ENCODE peak calls at places on chromosome 20, in four cellular contexts. R is H1, B is HepG2, E is GM12878. V is an unnamed sample.

GRCh38 chr20:52313335-52313963 is 121.9 kb upstream of the ZFP64 start:
- DNase-seq in R (no peak), B (peak; percentile 60), E (no peak), V (peak; percentile 32)

GRCh38 chr20:9331707-9332435 is 182.5 kb upstream of the LAMP5 start:
- DNase-seq in E (no peak), B (no peak), R (no peak), V (no peak)

GRCh38 chr20:53934421-53935352 is 135.7 kb downstream of the BCAS1 start:
- DNase-seq in B (no peak), R (no peak), E (no peak), V (no peak)

GRCh38 chr20:63054695-63055240 is 48.0 kb upstream of the BHLHE23 start:
- DNase-seq in E (no peak), B (no peak), R (no peak), V (no peak)

GRCh38 chr20:16518784-16519084 is 54.5 kb downstream of the KIF16B start:
- DNase-seq in R (no peak), E (no peak), B (no peak), V (no peak)

GRCh38 chr20:60653111-60653845 is 598.8 kb upstream of the CDH4 start:
- DNase-seq in B (no peak), E (no peak), R (no peak), V (no peak)

GRCh38 chr20:22471156-22471836 is 113.1 kb downstream of the FOXA2 start:
- DNase-seq in R (no peak), E (no peak), B (peak; percentile 72), V (no peak)

GRCh38 chr20:37988555-37988954 is 44.7 kb downstream of the TTI1 start:
- DNase-seq in E (no peak), R (no peak), B (no peak), V (no peak)

DNA sequence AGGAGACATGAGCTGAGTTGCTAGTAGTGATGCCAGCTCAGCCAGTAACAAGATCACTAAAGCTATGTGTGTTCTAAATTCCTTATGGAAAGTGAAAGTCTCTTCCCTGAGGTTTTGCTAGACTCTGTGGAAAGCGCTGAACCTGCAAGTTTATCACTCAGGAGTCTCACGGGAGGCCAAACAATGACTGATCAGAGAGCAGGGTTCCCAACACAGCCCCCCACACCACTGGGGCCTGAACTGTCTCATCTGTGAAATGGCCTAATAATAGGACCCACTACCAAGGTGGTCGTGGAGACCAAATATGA is 19.9 kb downstream of the ACSS1 start:
- DNase-seq in B (no peak), E (no peak), R (no peak), V (no peak)
- TF ChIP-seq YY1 in B (no peak), E (no peak), R (no peak), V (no peak)

DNA sequence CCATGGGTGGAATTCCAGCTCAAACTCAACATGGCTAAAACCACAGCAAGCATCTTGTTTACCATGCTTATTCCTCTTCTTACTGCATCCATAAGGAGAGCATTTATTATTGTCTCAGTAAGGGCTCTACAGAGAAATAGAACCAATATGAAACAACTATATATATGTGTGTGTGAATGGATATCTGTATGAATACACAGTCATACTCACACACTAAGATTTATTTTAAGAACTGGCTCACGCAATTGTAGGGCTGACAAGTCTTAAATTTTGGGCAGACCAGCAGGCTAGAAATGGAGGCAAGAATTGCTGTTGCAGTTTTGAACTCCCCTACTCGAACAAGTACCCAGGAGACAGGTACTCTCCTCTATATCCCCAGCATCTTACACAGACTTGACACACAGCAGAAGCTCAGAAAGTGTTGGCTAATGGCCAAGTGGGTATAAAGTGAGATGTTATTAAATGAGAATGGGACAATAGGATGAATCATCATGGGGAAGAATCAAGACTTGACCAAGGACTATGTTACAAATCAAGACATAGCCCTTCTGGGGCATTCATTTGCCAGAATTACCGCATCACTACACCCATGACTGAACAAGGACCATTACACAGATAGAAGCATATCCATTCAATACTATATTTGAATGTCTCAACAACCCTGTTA is 13.0 kb downstream of the ZHX3 start:
- DNase-seq in R (no peak), B (no peak), E (no peak), V (no peak)
- TF ChIP-seq SUZ12 in R (no peak), B (no peak), E (no peak), V (no peak)

DNA sequence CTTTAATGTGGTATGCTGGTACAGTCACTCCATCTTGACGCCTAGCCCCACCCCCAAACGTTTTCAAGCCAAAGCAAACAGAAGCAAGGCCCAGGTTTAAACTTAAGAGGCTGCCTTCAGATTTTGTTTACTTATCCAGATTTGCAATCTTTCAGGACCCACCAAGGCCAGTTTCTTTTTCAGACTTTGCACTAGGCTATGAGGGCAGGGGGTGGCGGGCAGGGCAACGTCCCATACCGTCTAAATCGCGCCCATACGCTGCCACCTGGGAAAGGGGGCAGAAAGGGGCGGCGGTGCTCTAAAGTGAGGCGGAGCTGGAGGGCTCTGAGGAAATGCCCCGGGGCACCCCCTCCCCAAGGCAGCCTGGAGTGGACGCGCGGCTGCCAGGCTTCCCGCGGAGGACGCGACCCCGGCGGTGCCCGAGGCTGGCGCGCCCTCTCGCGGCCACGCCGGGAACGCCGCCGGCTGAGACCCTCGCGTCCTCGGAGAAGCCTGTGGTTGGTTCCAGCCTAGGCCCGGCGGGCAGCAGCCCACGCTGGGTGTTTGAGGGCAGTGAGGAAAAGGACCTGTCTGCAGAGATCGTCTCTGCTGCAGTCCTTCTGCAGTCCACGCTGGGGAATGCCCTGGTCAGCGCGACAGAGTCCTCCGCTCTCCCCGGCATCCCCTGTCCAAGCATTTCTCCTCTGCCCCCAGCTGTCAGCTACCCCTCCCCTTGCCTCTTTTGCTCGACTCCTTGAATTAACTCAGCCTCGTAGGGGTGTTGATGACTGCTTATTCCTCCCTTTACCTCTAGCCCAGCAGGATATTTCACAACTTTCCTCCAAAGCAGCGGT is 129.2 kb upstream of the PRND start:
- DNase-seq in B (peak; percentile 81), E (no peak), R (no peak), V (no peak)
- H3K9ac ChIP-seq in B (peak overlapping the region; percentile 30), E (no peak overlapping the region), R (no peak overlapping the region), V (peak overlapping the region; percentile 50)

GRCh38 chr20:56689318-56689717 is 60.2 kb downstream of the TFAP2C start:
- DNase-seq in R (no peak), B (no peak), E (no peak), V (no peak)
- TF ChIP-seq YY1 in R (no peak), B (no peak), E (no peak), V (no peak)

GRCh38 chr20:59526242-59527225 is 77.8 kb upstream of the PHACTR3 start:
- DNase-seq in B (peak; percentile 33), E (no peak), R (no peak), V (no peak)
- TF ChIP-seq SUZ12 in B (no peak), E (no peak), R (no peak), V (no peak)

GRCh38 chr20:51306081-51306480 is 236.4 kb downstream of the NFATC2 start:
- DNase-seq in B (no peak), R (no peak), E (no peak), V (no peak)
- H3K9ac ChIP-seq in B (no peak overlapping the region), R (no peak overlapping the region), E (no peak overlapping the region), V (peak overlapping the region; percentile 72)

GRCh38 chr20:41138527-41139226 is 1.3 kb downstream of the PLCG1 start:
- DNase-seq in B (peak; percentile 40), R (no peak), E (no peak), V (no peak)
- TF ChIP-seq YY1 in B (no peak), R (no peak), E (no peak), V (no peak)

DNA sequence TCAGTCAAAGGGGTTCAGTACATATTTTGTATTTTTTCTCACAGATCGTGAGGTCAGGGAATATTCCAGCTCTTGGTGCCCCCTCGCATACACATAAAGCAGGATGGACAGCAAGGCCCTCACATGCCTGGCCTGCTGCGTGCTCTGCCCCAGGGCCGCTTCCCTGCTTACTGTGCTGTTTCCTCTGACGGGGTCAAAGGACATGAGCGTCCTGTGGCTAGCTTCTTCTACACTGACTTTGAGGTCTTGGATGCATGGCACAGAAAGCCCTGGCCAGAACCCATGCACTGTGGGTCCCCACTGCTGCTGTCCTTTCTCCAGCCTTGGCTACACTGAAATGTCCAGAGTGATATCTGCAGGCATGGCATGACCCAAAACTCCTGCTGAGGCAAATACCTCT is 92.5 kb upstream of the GGTLC1 start:
- DNase-seq in R (no peak), B (no peak), E (no peak), V (no peak)
- TF ChIP-seq SUZ12 in R (no peak), B (no peak), E (no peak), V (no peak)

GRCh38 chr20:33910056-33910455 is 83.7 kb upstream of the RALY start:
- DNase-seq in E (no peak), R (no peak), B (no peak), V (no peak)
- H3K9ac ChIP-seq in E (no peak overlapping the region), R (no peak overlapping the region), B (peak overlapping the region; percentile 6), V (no peak overlapping the region)

GRCh38 chr20:4297141-4297826 is 281.9 kb upstream of the RNF24 start:
- DNase-seq in B (peak; percentile 43), R (no peak), E (no peak), V (no peak)

GRCh38 chr20:4300401-4300800 is 285.0 kb upstream of the RNF24 start:
- DNase-seq in B (no peak), E (no peak), R (no peak), V (no peak)

GRCh38 chr20:4299773-4300172 is 284.4 kb upstream of the RNF24 start:
- DNase-seq in B (no peak), R (no peak), E (no peak), V (no peak)

GRCh38 chr20:4299250-4299649 is 283.9 kb upstream of the RNF24 start:
- DNase-seq in R (no peak), E (no peak), B (no peak), V (no peak)

GRCh38 chr20:4295226-4295625 is 279.9 kb upstream of the RNF24 start:
- DNase-seq in E (no peak), B (no peak), R (no peak), V (no peak)
- TF ChIP-seq YY1 in E (no peak), B (no peak), R (no peak), V (no peak)